ENCODE peak calls at places on chromosomes 16 and 17, in nine cellular contexts. J is WTC11, T is progenitor cell of endocrine pancreas, Q is ascending aorta, B is AG04450, H is nephron progenitor cell, S is cardiac fibroblast, P is IMR-90, C is cardiac muscle cell. N is an unnamed sample.
A peak's percentile ranks its signal among the peaks of the same experiment; 100 is the strongest.

GRCh38 chr17:17091276-17091675 is 49.0 kb downstream of the MPRIP start:
- DNase-seq in S (no peak), C (no peak), T (no peak), H (no peak), P (no peak), J (no peak), Q (no peak), B (no peak), N (no peak)

GRCh38 chr17:978110-979093 is 1.2 kb downstream of the NXN start:
- DNase-seq in S (peak; percentile 34), T (peak; percentile 36), Q (no peak), P (peak; percentile 61), C (peak; percentile 57), B (no peak), J (peak; percentile 48), H (peak; percentile 71), N (no peak)

GRCh38 chr17:14748036-14748715 is 447.3 kb downstream of the HS3ST3B1 start:
- DNase-seq in C (no peak), Q (no peak), S (no peak), B (no peak), H (no peak), P (no peak), J (no peak), T (no peak), N (no peak)

GRCh38 chr17:51015145-51015558 is 105.5 kb downstream of the SPAG9 start:
- DNase-seq in Q (no peak), B (no peak), C (no peak), J (no peak), H (no peak), P (peak; percentile 43), S (peak; percentile 43), T (no peak), N (no peak)

GRCh38 chr17:78412403-78412802 is 34.0 kb downstream of the PGS1 start:
- DNase-seq in J (no peak), C (peak; percentile 27), T (no peak), S (peak; percentile 35), Q (no peak), B (no peak), H (no peak), P (peak; percentile 36), N (no peak)

GRCh38 chr17:19940722-19941464 is 36.7 kb downstream of the AKAP10 start:
- DNase-seq in S (peak; percentile 76), Q (no peak), P (peak; percentile 48), B (no peak), T (no peak), C (no peak), H (no peak), J (no peak), N (no peak)

GRCh38 chr16:15976929-15977637 is 27.7 kb downstream of the ABCC1 start:
- DNase-seq in H (no peak), Q (peak; percentile 82), P (peak; percentile 84), J (no peak), C (no peak), T (no peak), B (no peak), S (peak; percentile 91), N (no peak)

GRCh38 chr16:21166561-21166961 is 8.1 kb downstream of the LDAF1 start:
- DNase-seq in T (no peak), H (peak; percentile 39), P (peak; percentile 52), C (peak; percentile 24), B (no peak), J (no peak), S (no peak), Q (no peak), N (no peak)

GRCh38 chr16:67923414-67924127 is 8.1 kb downstream of the CTRL start:
- DNase-seq in C (peak; percentile 67), J (no peak), B (no peak), S (no peak), P (no peak), Q (no peak), H (no peak), T (no peak), N (no peak)

GRCh38 chr16:2472885-2473284 is 1.8 kb downstream of the NTN3 start:
- DNase-seq in J (no peak), T (no peak), Q (no peak), C (no peak), B (no peak), P (no peak), H (no peak), S (no peak), N (no peak)

DNA sequence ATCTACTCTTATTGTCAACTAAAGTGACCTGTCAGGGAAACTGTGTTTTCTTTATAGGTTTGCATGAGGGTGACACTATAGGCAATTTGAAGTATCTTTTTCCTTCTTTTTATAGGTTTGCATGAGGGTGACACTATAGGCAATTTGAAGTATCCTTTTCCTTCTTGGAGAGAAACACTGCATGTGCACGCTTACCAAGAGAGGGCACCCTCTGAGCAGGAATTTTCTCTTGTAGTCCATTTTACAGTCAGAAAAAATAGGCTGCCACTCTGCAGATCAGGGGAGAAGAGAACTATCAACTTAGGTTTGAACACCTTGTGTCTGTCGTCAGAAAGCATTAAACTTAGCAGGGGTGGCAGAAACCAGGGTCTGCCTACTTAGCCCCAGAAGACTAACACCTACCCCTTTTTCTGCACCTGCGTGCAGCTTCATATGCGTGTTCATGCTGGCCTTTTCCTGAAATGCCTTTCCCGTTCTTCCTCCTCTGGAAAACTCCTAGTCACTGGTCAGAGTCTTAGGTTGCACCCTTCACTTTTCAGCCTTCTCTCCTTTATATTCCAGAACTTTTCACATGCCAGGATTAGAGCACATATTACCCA is 16.4 kb upstream of the SMIM36 start:
- DNase-seq in S (peak; percentile 83), J (peak; percentile 34), Q (no peak), H (peak; percentile 30), B (peak; percentile 44), C (peak; percentile 69), P (peak; percentile 65), T (peak; percentile 22), N (no peak)
- TF ChIP-seq CTCF in S (peak; percentile 60), J (no peak), Q (peak; percentile 9), H (peak; percentile 63), B (peak; percentile 81), C (peak; percentile 78), P (peak; percentile 75), T (peak; percentile 72), N (no peak)

GRCh38 chr16:49886554-49887121 is 30.7 kb upstream of the ZNF423 start:
- DNase-seq in B (no peak), T (no peak), H (no peak), P (no peak), Q (no peak), C (no peak), S (no peak), J (no peak), N (no peak)

GRCh38 chr16:49889725-49890397 is 33.9 kb upstream of the ZNF423 start:
- DNase-seq in J (no peak), C (no peak), Q (no peak), H (no peak), S (no peak), B (no peak), P (no peak), T (no peak), N (no peak)

DNA sequence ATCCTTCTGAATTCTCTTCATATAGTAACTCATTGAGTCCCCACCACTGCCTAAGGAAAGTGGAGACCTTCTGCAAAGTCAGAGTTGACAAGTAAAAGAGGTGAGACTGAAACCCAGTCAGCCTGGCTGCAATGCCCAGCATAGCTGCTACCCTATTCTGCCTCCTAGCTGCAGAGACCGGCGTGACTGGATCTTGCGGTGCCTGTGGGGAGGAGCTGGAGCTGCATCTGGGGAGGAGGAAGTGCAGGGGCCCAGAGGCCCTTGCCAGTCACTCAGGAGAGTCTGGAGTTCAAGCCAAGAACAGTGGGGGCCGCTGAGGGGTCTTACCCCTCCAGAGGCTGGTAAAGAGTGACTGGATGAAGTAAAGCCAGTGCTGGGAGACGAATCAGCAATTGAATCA is 35.0 kb upstream of the ZNF423 start:
- DNase-seq in B (no peak), S (peak; percentile 19), C (peak; percentile 51), J (peak; percentile 77), P (no peak), Q (no peak), T (no peak), H (peak; percentile 25), N (no peak)
- TF ChIP-seq CTCF in B (no peak), S (peak; percentile 29), C (peak; percentile 44), J (peak; percentile 44), P (no peak), Q (no peak), T (peak; percentile 38), H (peak; percentile 12), N (peak; percentile 10)

GRCh38 chr17:7523033-7523432 is 25.8 kb upstream of the TNFSF12 start:
- DNase-seq in T (no peak), C (no peak), P (no peak), H (peak; percentile 19), Q (no peak), J (peak; percentile 58), S (peak; percentile 30), B (no peak), N (no peak)
- TF ChIP-seq CTCF in T (peak; percentile 40), C (peak; percentile 43), P (peak; percentile 30), H (peak; percentile 32), Q (peak; percentile 31), J (peak; percentile 65), S (peak; percentile 54), B (peak; percentile 42), N (peak; percentile 56)

GRCh38 chr17:8187517-8188407 is 2.2 kb downstream of the BORCS6 start:
- DNase-seq in J (peak; percentile 94), S (peak; percentile 100), P (peak; percentile 100), Q (peak; percentile 97), B (peak; percentile 99), H (peak; percentile 96), C (peak; percentile 94), T (peak; percentile 90), N (peak; percentile 81)

GRCh38 chr17:8186446-8186786 is 3.6 kb downstream of the BORCS6 start:
- DNase-seq in S (no peak), T (no peak), Q (no peak), C (no peak), B (no peak), P (no peak), H (no peak), J (no peak), N (no peak)

GRCh38 chr17:8188408-8188839 is 1.6 kb downstream of the BORCS6 start:
- DNase-seq in C (no peak), S (no peak), B (no peak), T (no peak), H (no peak), P (no peak), J (no peak), Q (no peak), N (no peak)

GRCh38 chr17:8185580-8186445 is 4.2 kb downstream of the BORCS6 start:
- DNase-seq in T (peak; percentile 96), S (peak; percentile 78), C (peak; percentile 81), P (peak; percentile 57), J (peak; percentile 92), Q (peak; percentile 96), B (peak; percentile 32), H (peak; percentile 97), N (peak; percentile 97)

DNA sequence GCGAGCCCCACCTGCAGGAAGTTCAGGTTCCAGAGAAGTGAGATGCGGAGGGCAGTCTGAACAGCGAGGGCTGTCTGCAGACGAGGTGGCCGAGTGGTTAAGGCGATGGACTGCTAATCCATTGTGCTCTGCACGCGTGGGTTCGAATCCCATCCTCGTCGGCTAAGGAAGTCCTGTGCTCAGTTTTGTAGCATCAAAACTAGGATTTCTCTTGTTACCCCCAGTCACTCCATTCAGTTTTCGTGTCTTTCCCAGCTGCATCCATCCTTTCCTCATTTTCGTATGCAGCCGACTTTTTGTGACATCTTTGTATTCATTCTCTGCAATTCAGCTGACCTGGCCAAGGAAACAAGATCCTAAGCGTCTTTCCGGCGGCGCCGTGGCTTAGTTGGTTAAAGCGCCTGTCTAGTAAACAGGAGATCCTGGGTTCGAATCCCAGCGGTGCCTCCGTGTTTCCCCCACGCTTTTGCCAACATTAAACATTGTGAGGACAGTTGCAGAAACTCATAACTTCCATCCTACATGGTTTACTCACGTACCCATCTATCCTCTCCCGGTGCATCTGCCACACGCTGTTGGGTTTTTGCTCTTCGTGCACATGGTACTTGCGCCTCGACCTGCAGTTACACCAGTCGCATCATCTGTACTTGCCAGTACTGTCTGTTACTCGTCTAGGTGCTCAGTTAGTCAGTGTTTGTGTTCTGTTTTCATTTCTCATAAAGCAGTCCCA is 3.0 kb downstream of the BORCS6 start:
- DNase-seq in Q (peak; percentile 97), S (peak; percentile 97), H (peak; percentile 93), P (peak; percentile 97), T (peak; percentile 91), C (peak; percentile 91), J (peak; percentile 97), B (peak; percentile 90), N (peak; percentile 86)
- TF ChIP-seq CTCF in Q (no peak), S (peak; percentile 36), H (no peak), P (peak; percentile 39), T (no peak), C (peak; percentile 34), J (no peak), B (peak; percentile 53), N (peak; percentile 29)

N was measured in natural killer cell.